ENCODE peak calls at places on chromosomes 16 and 17, in ten cellular contexts. N, M, J, X, G, Y, E, Z, O and H are unnamed samples. For H3K36me3, the result is how much of the 10 kb centered on the place peaks cover.

GRCh38 chr17:67376509-67376891 is 581 bp upstream of the PITPNC1 start:
- DNase-seq in N (peak), M (peak), J (no peak), X (peak), G (no peak), Y (peak), E (peak), Z (no peak), O (peak), H (no peak)

GRCh38 chr16:496097-496886 is 31.2 kb upstream of the CAPN15 start:
- DNase-seq in N (no peak), M (no peak), J (no peak), X (no peak), G (no peak), Y (no peak), E (no peak), Z (no peak), O (no peak), H (no peak)

GRCh38 chr17:28867276-28867675 is 12.5 kb downstream of the ERAL1 start:
- DNase-seq in N (no peak), M (no peak), J (no peak), X (no peak), G (no peak), Y (no peak), E (no peak), Z (no peak), O (no peak), H (no peak)

GRCh38 chr16:66050991-66051390 is 315.5 kb upstream of the CDH5 start:
- DNase-seq in N (no peak), M (no peak), J (no peak), X (no peak), G (no peak), Y (no peak), E (no peak), Z (no peak), O (no peak), H (no peak)

GRCh38 chr16:11497329-11497805 is 89.4 kb downstream of the LITAF start:
- DNase-seq in N (no peak), M (peak), J (peak), X (peak), G (peak), Y (peak), E (peak), Z (peak), O (peak), H (peak)

GRCh38 chr17:49987681-49988441 is 7.2 kb downstream of the DLX3 start:
- DNase-seq in N (no peak), M (peak), J (peak), X (peak), G (peak), Y (no peak), E (no peak), Z (peak), O (no peak), H (peak)

GRCh38 chr16:7550096-7550495 is 217.5 kb downstream of the RBFOX1 start:
- DNase-seq in N (no peak), M (no peak), J (no peak), X (no peak), G (no peak), Y (no peak), E (no peak), Z (no peak), O (no peak), H (no peak)

GRCh38 chr17:63511331-63511730 is 11.8 kb upstream of the KCNH6 start:
- DNase-seq in N (no peak), M (no peak), J (no peak), X (no peak), G (no peak), Y (no peak), E (no peak), Z (no peak), O (no peak), H (no peak)

GRCh38 chr17:64020068-64020766 is at the start of gene ICAM2:
- DNase-seq in N (peak), M (no peak), J (no peak), X (peak), G (no peak), Y (no peak), E (peak), Z (no peak), O (no peak), H (peak)

GRCh38 chr16:22641030-22641671 is 130.5 kb downstream of the NPIPB5 start:
- DNase-seq in N (peak), M (peak), J (no peak), X (no peak), G (peak), Y (peak), E (no peak), Z (no peak), O (peak), H (no peak)

GRCh38 chr17:27491713-27492190 is 35.5 kb downstream of the KSR1 start:
- DNase-seq in N (no peak), M (peak), J (no peak), X (no peak), G (peak), Y (peak), E (no peak), Z (no peak), O (no peak), H (no peak)

GRCh38 chr17:27549251-27549919 is 81.6 kb upstream of the LGALS9 start:
- DNase-seq in N (no peak), M (no peak), J (no peak), X (no peak), G (no peak), Y (no peak), E (no peak), Z (peak), O (no peak), H (no peak)

GRCh38 chr17:48915459-48916282 is 7.5 kb downstream of the UBE2Z start:
- DNase-seq in N (no peak), M (peak), J (no peak), X (no peak), G (no peak), Y (peak), E (no peak), Z (no peak), O (peak), H (no peak)

GRCh38 chr16:75305364-75306101 is 54.1 kb upstream of the BCAR1 start:
- DNase-seq in N (no peak), M (peak), J (peak), X (peak), G (no peak), Y (peak), E (peak), Z (peak), O (peak), H (no peak)

GRCh38 chr17:75832164-75832651 is 12.0 kb downstream of the UNC13D start:
- DNase-seq in N (no peak), M (no peak), J (no peak), X (no peak), G (no peak), Y (peak), E (peak), Z (no peak), O (peak), H (no peak)

GRCh38 chr17:56624315-56624714 is 30.8 kb downstream of the NOG start:
- DNase-seq in N (no peak), M (no peak), J (no peak), X (no peak), G (no peak), Y (no peak), E (no peak), Z (no peak), O (no peak), H (no peak)

DNA sequence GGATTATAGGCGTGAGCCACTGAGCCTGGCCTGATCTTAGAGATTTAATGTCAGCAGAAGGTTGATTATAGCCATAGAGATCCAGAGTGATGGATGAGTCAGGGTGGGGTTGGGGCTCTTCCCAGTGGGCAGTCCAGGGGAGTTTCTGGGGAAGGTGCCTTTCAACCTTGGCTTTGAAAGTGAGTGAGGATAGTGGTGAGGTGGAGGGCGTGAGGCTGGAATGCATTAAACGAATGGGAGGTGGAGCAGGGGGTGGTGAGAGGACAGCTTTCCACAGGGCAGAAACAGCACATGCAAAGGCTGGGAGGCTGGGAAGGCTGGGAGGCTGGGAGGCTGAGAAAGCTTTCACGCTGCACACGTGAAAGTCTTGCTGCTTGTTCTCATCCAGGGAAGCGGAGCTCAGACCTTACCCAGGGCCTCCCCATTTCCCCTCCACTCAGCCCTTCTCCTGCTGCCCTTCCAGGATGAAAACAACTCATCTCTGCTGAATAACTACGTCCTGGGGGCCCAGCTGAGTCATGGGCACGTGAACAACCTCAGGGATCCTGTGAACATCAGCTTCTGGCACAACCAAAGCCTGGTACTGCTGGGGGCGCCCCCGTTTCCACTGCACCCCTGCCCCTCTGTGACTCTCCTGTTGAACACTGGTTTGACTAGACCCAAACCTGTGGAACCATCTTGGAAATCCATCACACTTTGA is 22.3 kb downstream of the ADGRG5 start:
- DNase-seq in N (no peak), M (peak), J (no peak), X (no peak), G (no peak), Y (peak), E (no peak), Z (no peak), O (peak), H (no peak)
- H3K4me3 ChIP-seq in N (no peak), M (no peak), J (no peak), X (no peak), G (no peak), Y (no peak), E (no peak), Z (no peak), O (no peak), H (no peak)

GRCh38 chr17:7067198-7067597 is 12.9 kb downstream of the CLEC10A start:
- DNase-seq in N (no peak), M (no peak), J (no peak), X (no peak), G (no peak), Y (no peak), E (no peak), Z (no peak), O (no peak), H (no peak)

GRCh38 chr17:7063518-7064094 is 16.4 kb downstream of the CLEC10A start:
- DNase-seq in N (no peak), M (no peak), J (no peak), X (no peak), G (no peak), Y (peak), E (no peak), Z (no peak), O (no peak), H (no peak)

GRCh38 chr17:7060165-7060890 is 16.4 kb upstream of the SLC16A11 start:
- DNase-seq in N (no peak), M (no peak), J (no peak), X (no peak), G (no peak), Y (peak), E (no peak), Z (no peak), O (peak), H (no peak)

GRCh38 chr17:7068268-7068667 is 11.8 kb downstream of the CLEC10A start:
- DNase-seq in N (no peak), M (no peak), J (no peak), X (no peak), G (no peak), Y (no peak), E (no peak), Z (no peak), O (no peak), H (no peak)

DNA sequence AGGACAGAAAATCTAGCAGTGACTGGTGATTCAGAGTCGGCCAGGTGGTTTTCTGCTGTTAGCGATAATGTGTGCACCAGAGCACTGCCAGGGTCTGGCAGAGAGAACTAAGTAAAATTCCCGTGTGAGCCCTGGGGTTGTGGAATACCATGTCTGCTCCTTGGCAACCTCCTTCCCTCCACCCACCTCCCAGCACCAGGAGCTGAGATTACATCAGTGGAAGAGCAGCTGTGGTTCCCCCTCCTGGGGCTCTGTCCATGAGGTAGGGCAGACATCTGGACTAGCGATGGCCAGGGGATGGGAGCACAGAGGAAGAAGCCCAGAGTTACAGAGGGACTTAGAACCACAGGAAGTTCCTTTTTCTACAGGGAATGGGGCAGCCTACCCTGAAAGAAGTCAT is 15.8 kb downstream of the CLEC10A start:
- DNase-seq in N (no peak), M (no peak), J (peak), X (no peak), G (no peak), Y (peak), E (no peak), Z (no peak), O (no peak), H (no peak)
- H3K36me3 ChIP-seq in N (under half), M (under half), J (under half), X (under half), G (under half), Y (under half), E (under half), Z (under half), O (under half), H (under half)

GRCh38 chr16:74297296-74297665 is 667 bp downstream of the PSMD7 start:
- DNase-seq in N (peak), M (peak), J (peak), X (peak), G (peak), Y (no peak), E (peak), Z (peak), O (peak), H (peak)
- H3K4me3 ChIP-seq in N (peak), M (peak), J (peak), X (peak), G (peak), Y (peak), E (peak), Z (peak), O (peak), H (peak)

DNA sequence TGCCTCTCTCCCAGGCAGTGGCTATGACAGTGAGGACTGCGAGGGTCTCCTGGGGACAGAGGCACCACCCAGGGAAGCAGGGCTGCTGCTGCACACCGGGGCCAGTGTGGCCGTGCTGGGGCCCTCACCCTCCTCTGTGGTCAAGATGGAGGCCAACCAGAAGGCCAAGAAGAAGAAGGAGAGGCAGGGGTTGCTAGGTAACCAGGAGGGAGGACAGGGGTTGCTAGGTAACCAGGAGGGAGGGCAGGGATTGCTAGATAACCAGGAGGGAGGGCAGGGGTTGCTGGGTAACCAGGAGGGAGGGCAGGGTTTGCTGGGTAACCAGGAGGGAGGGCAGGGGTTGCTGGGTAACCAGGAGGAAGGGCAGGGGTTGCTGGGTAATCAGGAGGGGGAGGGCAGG is 55.2 kb downstream of the ACTG1 start:
- DNase-seq in N (peak), M (no peak), J (no peak), X (no peak), G (no peak), Y (no peak), E (no peak), Z (no peak), O (no peak), H (no peak)
- H3K36me3 ChIP-seq in N (under half), M (under half), J (under half), X (under half), G (under half), Y (under half), E (under half), Z (under half), O (under half), H (under half)

DNA sequence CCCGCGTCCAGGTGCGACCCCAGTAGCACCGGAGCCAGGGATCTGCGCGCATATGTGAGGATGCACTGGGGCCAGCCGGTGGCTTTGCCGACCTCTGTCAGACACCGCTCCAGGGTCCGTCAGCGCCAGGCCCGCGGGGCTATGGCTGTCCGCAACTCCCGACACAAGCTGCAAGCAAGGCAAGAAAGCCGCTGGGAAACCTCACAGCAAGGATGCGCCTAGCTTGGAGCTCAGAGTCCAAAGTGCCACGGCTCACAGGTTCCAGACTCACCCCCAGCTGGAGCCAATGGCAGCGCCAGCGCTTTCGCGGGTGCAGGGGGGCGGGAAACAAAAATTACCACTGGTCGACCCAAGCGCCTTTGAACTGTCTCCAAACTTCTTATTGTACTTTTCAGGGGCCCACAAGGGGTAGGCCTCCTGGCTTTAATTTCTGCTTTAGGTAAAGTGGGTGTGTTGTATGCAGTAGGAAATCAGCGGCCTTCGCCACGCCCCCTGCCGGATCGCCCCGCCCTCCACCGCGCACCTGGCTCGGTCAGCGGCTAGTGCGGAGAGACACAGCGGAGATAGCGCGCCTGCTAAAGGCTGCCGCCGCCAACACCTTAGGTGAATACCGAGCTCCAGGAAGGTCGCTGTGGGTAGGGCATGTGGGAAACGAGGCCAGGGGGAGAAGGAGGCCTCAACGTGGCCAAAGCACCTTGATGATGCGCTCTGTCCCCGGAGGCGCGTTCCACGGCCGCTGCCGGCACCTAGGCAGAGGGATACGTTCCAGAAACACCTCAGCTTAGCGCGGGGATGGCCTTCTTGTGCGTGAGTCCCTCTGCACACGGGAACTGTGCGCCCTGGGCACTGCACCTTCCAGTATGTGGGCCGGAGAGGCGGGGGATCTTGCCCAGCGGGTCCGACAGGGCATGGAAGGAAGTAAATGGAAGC is 61.1 kb upstream of the RBL2 start:
- DNase-seq in N (no peak), M (no peak), J (peak), X (peak), G (no peak), Y (no peak), E (peak), Z (no peak), O (no peak), H (peak)
- H3K4me3 ChIP-seq in N (no peak), M (no peak), J (peak), X (peak), G (no peak), Y (peak), E (peak), Z (no peak), O (peak), H (no peak)

GRCh38 chr16:47504599-47504998 is 43.5 kb downstream of the PHKB start:
- DNase-seq in N (no peak), M (no peak), J (no peak), X (no peak), G (no peak), Y (no peak), E (no peak), Z (no peak), O (no peak), H (no peak)
- H3K36me3 ChIP-seq in N (half or more), M (under half), J (under half), X (under half), G (under half), Y (under half), E (under half), Z (under half), O (under half), H (under half)